ENCODE peak calls at places on chromosomes 1 and 21, in eight cellular contexts. X, D, S, W, C, K, R and N are unnamed samples.

GRCh38 chr1:84571150-84571535 is 3.1 kb downstream of the CTBS start:
- DNase-seq in X (no peak), D (peak; percentile 30), S (peak; percentile 42), W (no peak), C (no peak), K (no peak), R (peak; percentile 20), N (no peak)

GRCh38 chr1:230860617-230861384 is 7.5 kb downstream of the C1orf198 start:
- DNase-seq in X (no peak), D (no peak), S (no peak), W (no peak), C (no peak), K (no peak), R (no peak), N (no peak)

GRCh38 chr21:35111531-35111930 is 62.4 kb upstream of the RUNX1 start:
- DNase-seq in X (no peak), D (peak; percentile 76), S (no peak), W (no peak), C (no peak), K (no peak), R (no peak), N (no peak)

GRCh38 chr1:1357871-1358432 is 403 bp downstream of the MXRA8 start:
- DNase-seq in X (no peak), D (no peak), S (no peak), W (no peak), C (no peak), K (no peak), R (no peak), N (peak; percentile 40)

GRCh38 chr1:86119214-86119764 is 37.3 kb downstream of the COL24A1 start:
- DNase-seq in X (no peak), D (peak; percentile 1), S (peak; percentile 4), W (no peak), C (no peak), K (no peak), R (no peak), N (peak; percentile 16)

GRCh38 chr1:62810420-62811274 is 26.7 kb downstream of the ATG4C start:
- DNase-seq in X (no peak), D (no peak), S (no peak), W (no peak), C (no peak), K (no peak), R (no peak), N (no peak)

GRCh38 chr1:13616234-13616633 is 32.6 kb downstream of the PDPN start:
- DNase-seq in X (no peak), D (no peak), S (no peak), W (no peak), C (no peak), K (peak; percentile 60), R (no peak), N (peak; percentile 96)

GRCh38 chr1:89821322-89822108 is 683 bp downstream of the LRRC8D start:
- DNase-seq in X (peak; percentile 73), D (peak; percentile 42), S (peak; percentile 32), W (no peak), C (peak; percentile 62), K (peak; percentile 20), R (peak; percentile 24), N (peak; percentile 34)

GRCh38 chr1:231460614-231461013 is 38.5 kb upstream of the EGLN1 start:
- DNase-seq in X (peak; percentile 11), D (peak; percentile 72), S (peak; percentile 12), W (no peak), C (no peak), K (no peak), R (peak; percentile 49), N (peak; percentile 8)

GRCh38 chr1:179082308-179083030 is 599 bp downstream of the TOR3A start:
- DNase-seq in X (peak; percentile 50), D (peak; percentile 47), S (no peak), W (no peak), C (peak; percentile 46), K (no peak), R (peak; percentile 16), N (no peak)

GRCh38 chr1:117267232-117267774 is 56.6 kb upstream of the VTCN1 start:
- DNase-seq in X (no peak), D (no peak), S (no peak), W (no peak), C (no peak), K (no peak), R (no peak), N (peak; percentile 14)

GRCh38 chr1:92037400-92037799 is 7.6 kb downstream of the EPHX4 start:
- DNase-seq in X (no peak), D (no peak), S (peak; percentile 18), W (no peak), C (no peak), K (peak; percentile 60), R (peak; percentile 7), N (no peak)

GRCh38 chr1:248873993-248874671 is 15.2 kb upstream of the ZNF692 start:
- DNase-seq in X (peak; percentile 86), D (peak; percentile 84), S (peak; percentile 94), W (peak; percentile 78), C (peak; percentile 89), K (peak; percentile 96), R (no peak), N (peak; percentile 93)

GRCh38 chr21:31145271-31145801 is 107.1 kb upstream of the KRTAP19-8 start:
- DNase-seq in X (no peak), D (no peak), S (no peak), W (no peak), C (no peak), K (peak; percentile 55), R (no peak), N (peak; percentile 59)

GRCh38 chr1:27602510-27603319 is 1.2 kb downstream of the AHDC1 start:
- DNase-seq in X (peak; percentile 72), D (peak; percentile 30), S (no peak), W (no peak), C (no peak), K (no peak), R (no peak), N (peak; percentile 57)

GRCh38 chr1:9399510-9400424 is 107.1 kb downstream of the SPSB1 start:
- DNase-seq in X (no peak), D (no peak), S (peak; percentile 58), W (no peak), C (peak; percentile 65), K (peak; percentile 51), R (peak; percentile 46), N (peak; percentile 51)

GRCh38 chr1:98075626-98076025 is 154.8 kb upstream of the DPYD start:
- DNase-seq in X (no peak), D (no peak), S (no peak), W (no peak), C (no peak), K (no peak), R (no peak), N (no peak)

GRCh38 chr21:36076878-36077658 is 7.2 kb downstream of the CBR1 start:
- DNase-seq in X (peak; percentile 53), D (no peak), S (no peak), W (no peak), C (no peak), K (no peak), R (no peak), N (no peak)

DNA sequence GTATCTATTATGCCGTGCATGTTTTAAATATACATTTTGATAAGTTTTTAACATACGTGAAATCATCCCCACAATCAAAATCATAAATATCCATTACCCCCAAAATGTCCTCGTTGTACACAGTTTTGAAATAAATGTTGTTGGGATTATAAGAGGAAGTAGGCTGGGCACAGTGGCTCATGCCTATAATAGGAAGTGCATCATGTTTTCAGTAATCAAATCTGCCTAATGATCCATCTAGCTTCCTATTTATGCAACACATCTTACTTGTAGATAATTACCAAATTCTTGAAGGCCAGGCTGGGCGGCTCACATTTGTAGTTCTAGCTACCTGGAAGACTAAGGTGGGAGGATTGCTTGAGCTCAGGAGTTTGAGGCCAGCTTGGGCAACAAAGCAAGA is 15.0 kb upstream of the IFNGR2 start:
- DNase-seq in X (no peak), D (no peak), S (no peak), W (no peak), C (no peak), K (no peak), R (no peak), N (no peak)
- TF ChIP-seq CTCF in X (no peak), D (no peak), S (no peak), W (no peak), C (no peak), K (no peak), R (no peak), N (no peak)

DNA sequence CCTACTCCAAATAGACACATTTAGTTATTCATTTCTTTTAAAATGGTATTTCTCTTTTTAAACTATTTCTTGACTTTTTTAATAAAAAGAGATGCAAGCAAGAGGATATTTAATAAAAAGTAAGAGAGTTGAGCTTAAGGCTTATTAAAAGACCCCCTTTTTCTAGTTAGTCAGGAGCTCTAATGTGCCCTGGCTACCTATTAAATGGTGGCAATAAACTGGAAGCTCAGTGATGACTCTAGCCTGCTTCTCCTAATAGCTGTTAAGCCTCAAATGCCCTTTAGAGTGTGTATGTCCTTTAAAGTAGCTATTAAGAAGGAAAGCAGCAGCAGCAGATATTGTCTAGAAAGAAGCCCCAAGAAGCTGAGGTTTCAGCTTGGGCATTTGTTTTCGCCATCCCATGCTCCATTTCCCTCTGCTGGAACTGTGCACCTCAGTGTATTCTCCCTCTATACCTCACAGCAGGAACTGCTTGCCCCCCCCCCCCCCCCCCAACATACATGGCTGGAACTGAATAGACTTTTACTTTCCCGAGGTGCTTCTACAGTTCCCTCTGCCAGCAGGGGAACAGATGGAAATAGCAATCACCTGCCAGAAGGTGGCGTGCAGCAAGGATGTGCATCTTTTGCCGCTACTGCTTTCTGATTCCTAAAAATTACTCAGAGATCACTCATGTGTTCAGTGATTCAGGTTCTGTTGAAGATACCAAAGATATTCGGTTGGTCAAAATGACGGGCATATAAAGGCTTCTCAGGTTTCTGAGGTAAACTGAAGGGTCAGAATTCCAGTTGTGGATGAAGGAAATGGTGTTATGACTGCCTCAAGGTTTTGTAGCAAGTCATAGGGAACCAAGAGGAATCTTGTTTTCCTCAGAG is 2.5 kb downstream of the RGS4 start:
- DNase-seq in X (peak; percentile 46), D (peak; percentile 87), S (peak; percentile 93), W (peak; percentile 63), C (peak; percentile 30), K (peak; percentile 86), R (peak; percentile 91), N (peak; percentile 76)
- H3K4me3 ChIP-seq in X (no peak overlapping the region), D (no peak overlapping the region), S (peak overlapping the region; percentile 57), W (no peak overlapping the region), C (no peak overlapping the region), K (peak overlapping the region; percentile 94), R (peak overlapping the region; percentile 87), N (peak overlapping the region; percentile 14)

DNA sequence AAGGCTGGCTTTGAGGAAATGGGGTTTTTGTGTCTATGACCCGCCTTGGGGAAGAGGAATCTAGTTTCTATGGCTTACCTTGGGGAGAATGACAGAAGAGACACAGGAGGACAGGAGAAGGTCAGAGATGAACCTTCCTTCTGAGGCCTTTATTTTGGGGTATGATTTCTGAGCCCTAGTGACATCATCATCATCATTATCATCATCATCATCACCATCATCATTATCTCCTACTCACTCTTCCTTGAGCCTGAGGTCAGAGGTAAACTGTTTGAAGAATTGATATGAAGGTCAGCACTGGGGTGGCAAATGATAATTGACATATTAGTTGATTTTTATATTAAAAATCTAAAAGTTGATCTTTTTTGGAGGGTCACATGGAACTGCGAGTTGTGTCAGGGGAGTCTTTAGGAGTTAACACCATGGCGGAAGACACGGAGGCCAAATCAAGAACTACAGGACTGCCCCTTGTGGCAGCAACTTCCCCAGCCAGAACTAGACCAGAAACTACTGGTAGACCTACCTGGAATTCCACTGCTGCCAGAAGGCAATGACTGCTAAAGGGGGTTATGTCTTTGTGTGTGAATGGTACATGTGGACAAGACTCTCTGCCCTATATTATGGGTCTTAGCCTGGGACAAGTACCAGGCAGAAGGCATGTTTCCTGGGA is 49.8 kb upstream of the WLS start:
- DNase-seq in X (no peak), D (no peak), S (no peak), W (no peak), C (no peak), K (no peak), R (no peak), N (no peak)
- TF ChIP-seq CTCF in X (no peak), D (no peak), S (no peak), W (no peak), C (no peak), K (no peak), R (peak; percentile 3), N (no peak)

GRCh38 chr1:182450087-182450486 is at the start of gene RGSL1:
- DNase-seq in X (no peak), D (no peak), S (no peak), W (no peak), C (no peak), K (no peak), R (no peak), N (no peak)
- H3K4me3 ChIP-seq in X (no peak within 1 kb of the TSS), D (no peak within 1 kb of the TSS), S (no peak within 1 kb of the TSS), W (no peak within 1 kb of the TSS), C (no peak within 1 kb of the TSS), K (no peak within 1 kb of the TSS), R (no peak within 1 kb of the TSS), N (no peak within 1 kb of the TSS)